ENCODE peak calls at places on chromosomes 13 and 19, in nine cellular contexts. G is AG04449, J is cardiac fibroblast, Q is left ventricle myocardium inferior, O is fibroblast of the aortic adventitia, I is SK-N-MC, M is skeletal muscle cell, P is AG04450, L is A549. V is an unnamed sample.

GRCh38 chr19:19657397-19657783 is 6.1 kb downstream of the ATP13A1 start:
- DNase-seq in G (no peak), J (peak), Q (no peak), O (no peak), I (no peak), M (no peak), P (no peak), L (no peak), V (peak)

GRCh38 chr13:110149036-110149435 is 157.9 kb downstream of the COL4A1 start:
- DNase-seq in G (no peak), J (no peak), Q (no peak), O (peak), I (no peak), M (no peak), P (no peak), L (no peak), V (no peak)

GRCh38 chr13:31846984-31847752 is 107.8 kb downstream of the RXFP2 start:
- DNase-seq in G (no peak), J (no peak), Q (no peak), O (no peak), I (no peak), M (no peak), P (no peak), L (no peak), V (peak)

GRCh38 chr19:42606660-42607351 is 12.1 kb upstream of the CEACAM8 start:
- DNase-seq in G (no peak), J (peak), Q (peak), O (peak), I (peak), M (no peak), P (no peak), L (peak), V (peak)

GRCh38 chr19:58409010-58409790 is 751 bp downstream of the ZNF584 start:
- DNase-seq in G (no peak), J (peak), Q (no peak), O (peak), I (no peak), M (no peak), P (no peak), L (peak), V (peak)

GRCh38 chr19:10568444-10568825 is 344 bp downstream of the CDKN2D start:
- DNase-seq in G (no peak), J (no peak), Q (no peak), O (no peak), I (no peak), M (no peak), P (no peak), L (peak), V (no peak)

GRCh38 chr13:59906413-59907027 is 257.2 kb downstream of the DIAPH3 start:
- DNase-seq in G (no peak), J (peak), Q (no peak), O (peak), I (peak), M (no peak), P (peak), L (peak), V (peak)

GRCh38 chr13:59086147-59086546 is 1077.6 kb downstream of the DIAPH3 start:
- DNase-seq in G (no peak), J (peak), Q (no peak), O (peak), I (no peak), M (peak), P (peak), L (no peak), V (no peak)

GRCh38 chr19:53394522-53394973 is 401 bp upstream of the ZNF765 start:
- DNase-seq in G (no peak), J (no peak), Q (peak), O (no peak), I (no peak), M (no peak), P (no peak), L (no peak), V (peak)

GRCh38 chr19:41714598-41714997 is 6.2 kb downstream of the CEACAM5 start:
- DNase-seq in G (no peak), J (no peak), Q (no peak), O (no peak), I (no peak), M (no peak), P (no peak), L (no peak), V (no peak)

GRCh38 chr19:35755550-35756371 is 1.1 kb downstream of the HSPB6 start:
- DNase-seq in G (no peak), J (peak), Q (peak), O (peak), I (no peak), M (peak), P (no peak), L (no peak), V (peak)

GRCh38 chr19:35756373-35757230 is at the start of gene HSPB6:
- DNase-seq in G (no peak), J (peak), Q (peak), O (peak), I (no peak), M (no peak), P (no peak), L (no peak), V (peak)

GRCh38 chr19:35753634-35754364 is 3.0 kb downstream of the HSPB6 start:
- DNase-seq in G (no peak), J (no peak), Q (no peak), O (peak), I (no peak), M (no peak), P (no peak), L (no peak), V (no peak)

GRCh38 chr19:35754365-35755139 is 2.3 kb downstream of the HSPB6 start:
- DNase-seq in G (no peak), J (no peak), Q (no peak), O (peak), I (no peak), M (no peak), P (no peak), L (no peak), V (no peak)

DNA sequence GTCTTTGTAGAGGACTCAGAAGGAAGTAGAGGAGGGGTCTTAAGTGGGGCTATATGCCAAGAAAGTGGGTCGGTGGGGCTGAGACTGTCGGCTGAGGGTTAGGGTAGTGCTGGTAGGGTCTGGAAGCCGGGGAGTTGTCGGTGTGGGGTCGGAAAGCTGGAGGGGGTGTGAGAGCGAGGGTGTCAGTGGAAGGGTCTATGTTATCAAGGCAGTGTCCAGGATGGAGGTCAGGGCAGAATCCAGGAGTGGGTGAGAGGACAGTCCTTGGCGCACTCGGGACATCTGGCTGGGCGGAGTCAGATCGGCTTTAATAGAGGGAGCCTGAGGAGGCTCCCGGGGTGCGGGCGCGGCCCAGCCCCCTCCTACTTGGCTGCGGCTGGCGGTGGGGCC is 1.7 kb downstream of the HSPB6 start:
- DNase-seq in G (no peak), J (no peak), Q (no peak), O (no peak), I (no peak), M (no peak), P (no peak), L (no peak), V (no peak)
- H3K4me3 ChIP-seq in G (peak), J (no peak), Q (peak), O (peak), I (no peak), M (peak), P (peak), L (no peak), V (peak)

DNA sequence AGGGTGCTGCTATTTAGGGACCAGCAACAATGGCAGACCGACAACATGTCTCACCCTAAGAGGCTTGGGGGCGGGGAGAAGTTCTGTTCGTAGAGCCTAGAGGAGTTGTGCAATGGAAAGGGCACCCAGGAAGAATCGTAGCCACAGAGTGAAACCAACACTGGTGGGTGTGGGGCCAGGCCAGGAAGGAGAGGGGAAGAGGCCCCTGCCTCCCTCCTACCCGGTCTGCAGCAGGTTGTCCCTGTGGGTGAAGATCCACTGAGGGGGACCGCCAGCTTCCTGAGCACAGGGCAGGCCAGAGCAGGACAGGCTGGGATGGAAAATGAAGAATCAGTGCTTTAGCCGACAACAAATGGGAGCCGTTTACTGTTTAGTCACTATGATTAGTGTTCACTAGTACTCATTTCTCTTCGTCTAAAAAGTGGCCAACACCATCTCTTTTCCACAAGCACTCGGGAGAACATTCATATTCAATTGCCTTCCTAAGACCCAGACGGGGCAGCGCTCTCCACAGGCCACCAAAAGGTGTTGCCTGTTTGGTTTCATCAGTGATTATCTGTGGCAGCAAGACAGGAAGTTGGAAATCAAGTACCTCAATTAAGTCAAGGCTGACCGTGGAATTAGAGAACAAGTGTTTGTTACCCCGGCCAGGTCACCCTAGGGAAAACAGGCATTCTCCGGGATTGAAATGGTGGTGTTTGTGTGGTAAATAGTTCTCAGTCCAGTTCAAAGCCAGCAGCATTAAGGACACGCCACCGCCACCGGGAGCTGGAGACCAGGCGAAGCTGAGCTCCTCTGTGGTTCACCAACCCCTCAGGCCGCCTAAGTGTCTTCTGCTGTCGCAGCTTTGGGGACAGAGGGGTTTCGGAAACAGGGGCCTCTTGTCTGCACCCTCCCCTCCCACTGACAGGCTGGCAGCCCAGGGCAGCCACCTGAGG is 1.0 kb upstream of the ATP11A start:
- DNase-seq in G (no peak), J (no peak), Q (no peak), O (peak), I (no peak), M (no peak), P (no peak), L (no peak), V (no peak)
- H3K4me3 ChIP-seq in G (peak), J (peak), Q (peak), O (peak), I (peak), M (peak), P (peak), L (peak), V (peak)

GRCh38 chr19:30449673-30450072 is 77.5 kb downstream of the ZNF536 start:
- DNase-seq in G (no peak), J (no peak), Q (no peak), O (no peak), I (no peak), M (no peak), P (no peak), L (no peak), V (peak)
- H3K4me3 ChIP-seq in G (peak), J (no peak), Q (peak), O (no peak), I (peak), M (peak), P (no peak), L (no peak), V (no peak)

GRCh38 chr13:42137856-42138537 is 89.5 kb downstream of the DGKH start:
- DNase-seq in G (no peak), J (peak), Q (no peak), O (peak), I (no peak), M (peak), P (no peak), L (no peak), V (no peak)
- H3K4me3 ChIP-seq in G (no peak), J (no peak), Q (no peak), O (no peak), I (no peak), M (no peak), P (no peak), L (no peak), V (no peak)

GRCh38 chr13:30798776-30799625 is 63.7 kb downstream of the ALOX5AP start:
- DNase-seq in G (no peak), J (no peak), Q (no peak), O (no peak), I (peak), M (no peak), P (no peak), L (no peak), V (no peak)

GRCh38 chr13:30800107-30800506 is 64.8 kb downstream of the ALOX5AP start:
- DNase-seq in G (no peak), J (no peak), Q (no peak), O (no peak), I (peak), M (no peak), P (no peak), L (no peak), V (no peak)

GRCh38 chr13:30796833-30797601 is 61.7 kb downstream of the ALOX5AP start:
- DNase-seq in G (no peak), J (peak), Q (no peak), O (peak), I (no peak), M (no peak), P (no peak), L (no peak), V (no peak)

GRCh38 chr13:30797847-30798246 is 62.5 kb downstream of the ALOX5AP start:
- DNase-seq in G (no peak), J (no peak), Q (no peak), O (no peak), I (no peak), M (no peak), P (no peak), L (no peak), V (no peak)

DNA sequence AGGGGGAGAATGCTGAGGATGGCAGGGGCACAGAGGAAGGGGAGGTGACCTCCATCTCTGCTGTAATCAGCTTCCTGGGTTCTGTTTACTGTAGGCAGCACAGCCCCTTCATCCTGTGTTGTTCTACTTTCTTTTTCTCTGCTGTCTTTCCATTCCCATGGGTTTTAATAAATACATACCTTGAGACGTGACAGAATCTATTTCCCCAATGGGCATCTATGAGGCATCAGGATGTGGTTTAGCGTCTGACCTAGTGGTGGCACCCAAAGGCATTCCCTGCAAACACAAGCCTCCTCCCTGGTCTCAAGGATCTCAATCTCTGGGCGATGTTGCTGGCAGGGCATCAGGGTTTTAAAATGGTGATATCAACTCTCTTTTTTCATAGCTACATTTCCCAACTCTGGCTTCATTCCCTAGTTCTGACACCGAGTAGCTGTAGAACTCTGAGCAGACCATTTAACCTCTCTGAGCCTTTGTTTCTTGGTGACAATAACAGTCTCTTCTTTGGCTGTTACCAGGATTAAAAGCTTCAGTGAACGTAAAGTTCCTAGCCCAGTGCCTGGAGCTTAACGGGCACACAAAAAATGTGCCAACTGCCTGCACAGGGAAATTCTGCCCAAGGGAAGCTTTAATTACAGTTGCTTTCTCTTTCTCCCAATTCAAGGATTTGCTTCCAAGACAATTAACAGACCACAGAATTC is 60.9 kb downstream of the ALOX5AP start:
- DNase-seq in G (no peak), J (peak), Q (no peak), O (peak), I (no peak), M (no peak), P (no peak), L (peak), V (no peak)
- H3K4me3 ChIP-seq in G (no peak), J (no peak), Q (peak), O (peak), I (no peak), M (no peak), P (no peak), L (no peak), V (no peak)

GRCh38 chr19:46661735-46662592 is 982 bp upstream of the DACT3 start:
- DNase-seq in G (no peak), J (peak), Q (peak), O (peak), I (peak), M (peak), P (peak), L (peak), V (peak)
- H3K4me3 ChIP-seq in G (peak), J (peak), Q (peak), O (peak), I (peak), M (peak), P (peak), L (peak), V (peak)

GRCh38 chr19:4154571-4155312 is 1.3 kb downstream of the CREB3L3 start:
- DNase-seq in G (no peak), J (no peak), Q (no peak), O (no peak), I (no peak), M (no peak), P (no peak), L (no peak), V (no peak)
- H3K4me3 ChIP-seq in G (no peak), J (no peak), Q (no peak), O (no peak), I (no peak), M (no peak), P (no peak), L (no peak), V (no peak)

DNA sequence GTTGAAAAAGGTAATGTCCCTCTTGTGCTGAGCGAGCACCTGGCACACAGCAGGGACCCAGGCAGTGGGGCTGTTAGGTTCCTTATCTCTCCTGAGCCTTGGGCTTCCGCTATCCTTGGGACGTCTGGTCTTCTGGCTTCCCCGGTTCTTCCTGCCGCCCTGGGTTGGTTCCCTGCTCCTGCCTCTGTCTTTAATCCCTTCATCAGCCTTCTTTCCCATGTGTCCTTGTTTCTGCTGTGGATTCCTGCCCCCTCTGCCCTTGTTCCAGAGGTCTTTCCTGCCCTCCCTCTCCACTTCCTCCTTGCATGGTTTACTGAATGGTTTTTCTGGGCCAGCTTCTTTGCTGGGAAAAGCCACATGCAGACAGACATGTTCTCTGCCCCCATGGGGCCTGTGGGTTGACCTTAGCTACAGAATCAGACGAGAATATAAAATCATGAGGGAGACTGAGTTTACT is 2.6 kb downstream of the EPN1 start:
- DNase-seq in G (no peak), J (no peak), Q (no peak), O (no peak), I (no peak), M (no peak), P (no peak), L (no peak), V (no peak)
- H3K4me3 ChIP-seq in G (no peak), J (no peak), Q (peak), O (no peak), I (no peak), M (no peak), P (no peak), L (no peak), V (no peak)

DNA sequence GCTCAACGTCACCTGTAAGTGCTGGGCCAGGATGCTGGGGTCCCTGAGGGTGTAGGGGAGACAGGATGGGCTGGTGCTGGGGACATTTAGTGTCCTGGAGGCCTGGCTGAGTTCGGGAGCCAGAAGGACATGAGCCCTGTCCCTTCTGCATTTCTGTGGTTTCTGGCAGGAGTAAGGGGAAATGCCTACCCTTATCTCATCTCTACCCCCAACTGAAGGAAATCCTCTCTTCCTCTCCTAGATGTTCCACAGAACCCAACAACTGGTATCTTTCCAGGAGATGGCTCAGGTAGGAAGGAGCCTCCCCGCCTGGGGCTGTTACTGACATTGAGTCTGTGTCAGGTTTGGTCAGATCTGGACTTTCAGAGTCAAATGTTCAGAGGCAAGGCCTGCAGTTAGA is 1.2 kb downstream of the CD33 start:
- DNase-seq in G (no peak), J (no peak), Q (no peak), O (no peak), I (no peak), M (no peak), P (no peak), L (no peak), V (no peak)
- H3K4me3 ChIP-seq in G (no peak), J (no peak), Q (peak), O (no peak), I (no peak), M (no peak), P (no peak), L (no peak), V (no peak)

DNA sequence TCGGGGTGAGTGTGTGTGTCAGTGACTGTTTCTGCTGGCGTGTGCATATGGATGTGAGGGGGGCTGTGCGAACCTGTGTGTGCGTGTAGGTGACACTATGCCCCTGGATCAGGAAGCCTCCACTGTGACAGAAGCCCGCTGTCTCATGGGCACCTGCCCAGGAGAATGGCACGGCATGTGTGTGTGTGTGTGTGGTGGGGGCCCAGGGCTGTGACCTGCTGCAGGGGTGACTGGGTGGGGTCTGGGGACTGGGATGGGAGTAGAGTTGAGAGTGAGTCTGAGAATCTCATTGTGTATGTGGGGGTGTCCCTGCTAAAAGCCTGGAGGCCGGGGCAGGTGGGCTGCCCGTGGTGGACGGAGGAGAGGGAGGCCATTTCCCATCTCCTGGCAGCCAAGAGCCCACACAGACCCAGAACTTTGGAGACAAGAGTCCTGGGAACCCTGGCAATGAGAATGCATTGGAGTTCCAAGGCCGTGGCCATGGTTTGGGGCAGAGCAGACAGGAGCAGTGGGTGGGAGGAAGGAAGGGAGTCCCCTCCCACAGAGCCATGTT is 6.4 kb upstream of the TPM4 start:
- DNase-seq in G (no peak), J (no peak), Q (no peak), O (no peak), I (no peak), M (no peak), P (no peak), L (no peak), V (no peak)
- H3K4me3 ChIP-seq in G (peak), J (no peak), Q (peak), O (no peak), I (no peak), M (no peak), P (peak), L (no peak), V (no peak)